ENCODE peak calls at places on chromosomes 2 and 18, in five cellular contexts. E is upper lobe of right lung, P is left ventricle myocardium inferior, Q is heart left ventricle, W is tibial artery. T is an unnamed sample.

GRCh38 chr2:168577885-168578284 is 121.8 kb downstream of the CERS6 start:
- DNase-seq in E (no peak), P (no peak), Q (no peak), W (no peak), T (no peak)

GRCh38 chr18:12657048-12657848 is 659 bp downstream of the SPIRE1 start:
- DNase-seq in E (peak; percentile 81), P (peak; percentile 58), Q (peak; percentile 68), W (peak; percentile 74), T (peak; percentile 35)

GRCh38 chr2:12376025-12376424 is 340.7 kb upstream of the TRIB2 start:
- DNase-seq in E (no peak), P (no peak), Q (no peak), W (no peak), T (no peak)

GRCh38 chr2:60989256-60989655 is 28.3 kb upstream of the PEX13 start:
- DNase-seq in E (no peak), P (no peak), Q (no peak), W (no peak), T (no peak)

GRCh38 chr2:212494413-212495020 is 44.1 kb downstream of the ERBB4 start:
- DNase-seq in E (no peak), P (no peak), Q (no peak), W (no peak), T (no peak)

GRCh38 chr2:221774136-221774535 is 202.0 kb upstream of the EPHA4 start:
- DNase-seq in E (no peak), P (no peak), Q (no peak), W (no peak), T (no peak)

GRCh38 chr2:28074127-28074526 is 183.6 kb downstream of the BABAM2 start:
- DNase-seq in E (no peak), P (no peak), Q (no peak), W (no peak), T (no peak)

GRCh38 chr2:18243831-18244230 is 316.6 kb downstream of the RDH14 start:
- DNase-seq in E (no peak), P (no peak), Q (no peak), W (no peak), T (no peak)

GRCh38 chr2:10863837-10864236 is 47.9 kb upstream of the KCNF1 start:
- DNase-seq in E (no peak), P (no peak), Q (no peak), W (no peak), T (peak; percentile 43)

GRCh38 chr2:150303281-150303680 is 184.2 kb downstream of the RND3 start:
- DNase-seq in E (no peak), P (no peak), Q (no peak), W (no peak), T (no peak)

GRCh38 chr2:237932731-237933131 is 34.1 kb upstream of the UBE2F start:
- DNase-seq in E (no peak), P (no peak), Q (no peak), W (peak; percentile 61), T (no peak)

GRCh38 chr18:27899893-27900292 is 277.0 kb downstream of the CDH2 start:
- DNase-seq in E (no peak), P (no peak), Q (no peak), W (no peak), T (no peak)

GRCh38 chr2:128422571-128422970 is 103.9 kb upstream of the HS6ST1 start:
- DNase-seq in E (peak; percentile 35), P (no peak), Q (no peak), W (peak; percentile 80), T (peak; percentile 5)

GRCh38 chr2:136056077-136056688 is 61.8 kb downstream of the CXCR4 start:
- DNase-seq in E (no peak), P (no peak), Q (no peak), W (no peak), T (no peak)

GRCh38 chr2:79453918-79454317 is 58.9 kb upstream of the CTNNA2 start:
- DNase-seq in E (no peak), P (no peak), Q (no peak), W (no peak), T (no peak)

GRCh38 chr18:73201940-73202339 is 334.2 kb upstream of the NETO1 start:
- DNase-seq in E (no peak), P (no peak), Q (no peak), W (no peak), T (no peak)

GRCh38 chr2:85134255-85135065 is 1.3 kb downstream of the TCF7L1 start:
- DNase-seq in E (peak; percentile 79), P (peak; percentile 50), Q (peak; percentile 52), W (peak; percentile 78), T (peak; percentile 42)

GRCh38 chr2:121017411-121017810 is 267.6 kb downstream of the TFCP2L1 start:
- DNase-seq in E (no peak), P (no peak), Q (no peak), W (no peak), T (no peak)

GRCh38 chr2:229340086-229340760 is 69.1 kb upstream of the PID1 start:
- DNase-seq in E (no peak), P (no peak), Q (no peak), W (no peak), T (peak; percentile 35)

DNA sequence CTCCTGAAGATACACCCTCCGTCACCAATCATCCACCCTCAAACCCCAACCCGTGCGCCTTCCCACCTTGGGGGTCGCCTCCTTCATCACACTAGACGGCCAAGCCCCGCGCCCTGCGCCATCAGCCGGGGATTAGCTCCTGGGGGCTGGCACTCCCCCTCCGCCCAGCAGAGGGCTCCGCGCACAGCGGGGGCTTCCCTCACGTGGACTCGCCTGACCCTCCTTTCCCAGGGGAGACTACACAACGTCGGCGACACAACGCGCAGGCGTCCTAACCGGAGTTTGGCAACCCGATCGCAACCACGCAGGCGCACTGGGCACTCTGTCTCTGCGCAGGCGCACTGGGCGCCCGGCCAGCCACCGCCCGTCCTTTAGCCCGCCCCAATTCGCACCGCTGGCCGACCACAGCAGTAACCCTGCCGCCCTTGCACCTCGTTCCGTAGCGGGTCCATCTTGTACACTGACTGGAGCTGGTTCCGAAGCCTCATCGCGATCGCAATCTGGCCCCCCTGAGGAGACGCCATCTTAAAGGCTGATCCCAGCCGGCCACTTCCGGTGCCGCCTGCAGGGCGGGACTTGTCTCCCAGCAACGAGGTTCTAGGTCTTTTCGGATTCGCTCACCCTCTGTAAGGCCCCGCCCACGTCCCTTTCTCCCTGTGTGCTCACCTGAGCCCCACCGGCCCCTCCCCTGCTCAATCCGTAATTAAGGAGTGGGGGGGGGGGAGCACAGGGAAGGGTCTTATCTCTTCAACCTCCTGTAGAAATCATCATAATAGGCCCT is at the start of gene PCGF1:
- DNase-seq in E (peak; percentile 100), P (peak; percentile 100), Q (peak; percentile 100), W (peak; percentile 99), T (peak; percentile 100)
- H3K27me3 ChIP-seq in E (peaks cover 20% of the 10 kb centered on the region), P (peaks cover 83% of the 10 kb centered on the region), Q (peaks cover 11% of the 10 kb centered on the region), W (no peaks in the 10 kb centered on the region), T (peaks cover 9% of the 10 kb centered on the region)

GRCh38 chr2:45167885-45168284 is 158.6 kb upstream of the SIX2 start:
- DNase-seq in E (no peak), P (no peak), Q (no peak), W (no peak), T (no peak)
- H3K27me3 ChIP-seq in E (peaks cover 93% of the 10 kb centered on the region), P (peaks cover 100% of the 10 kb centered on the region), Q (peaks cover 51% of the 10 kb centered on the region), W (no peaks in the 10 kb centered on the region), T (no peaks in the 10 kb centered on the region)

DNA sequence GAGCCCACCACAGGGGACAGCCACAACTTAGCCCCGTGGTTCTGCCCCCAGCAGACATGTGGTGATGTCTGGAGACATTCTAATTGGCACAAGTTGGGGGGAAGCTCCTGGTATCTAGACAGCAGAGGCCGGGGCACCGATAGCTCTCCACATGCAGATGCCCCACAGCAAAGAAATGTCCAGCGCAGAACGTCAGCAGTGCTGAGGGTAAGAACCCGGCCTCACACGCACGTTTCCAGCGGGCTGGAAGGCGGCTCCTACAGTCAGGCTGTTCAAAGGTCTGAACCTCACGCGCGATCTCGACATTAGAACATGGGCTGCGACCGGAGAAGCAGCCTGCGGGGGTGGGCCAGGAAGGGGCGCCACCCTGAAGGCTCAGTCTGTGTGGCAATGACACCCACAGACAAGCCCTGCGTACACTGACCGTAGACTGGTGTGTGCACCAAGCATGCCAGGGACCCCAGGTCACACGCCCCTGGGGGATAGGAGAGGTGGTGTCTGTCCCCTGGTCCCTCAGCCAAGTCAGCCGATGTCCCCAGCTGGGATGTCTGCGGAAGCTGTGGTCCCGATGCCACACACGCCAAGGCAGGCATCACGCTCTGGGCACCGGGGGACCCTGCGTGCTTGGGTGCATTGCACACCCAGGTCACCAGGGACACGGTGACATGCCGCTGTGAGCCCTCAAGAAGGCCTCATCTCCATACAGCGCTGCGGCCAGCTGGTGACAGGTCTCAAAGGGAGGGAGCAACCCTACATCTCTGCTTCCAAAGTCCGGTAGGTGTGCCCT is 66.3 kb downstream of the PARD6G start:
- DNase-seq in E (peak; percentile 54), P (no peak), Q (no peak), W (no peak), T (no peak)
- H3K27me3 ChIP-seq in E (no peaks in the 10 kb centered on the region), P (no peaks in the 10 kb centered on the region), Q (no peaks in the 10 kb centered on the region), W (no peaks in the 10 kb centered on the region), T (no peaks in the 10 kb centered on the region)

GRCh38 chr2:104870249-104870816 is 16.4 kb downstream of the POU3F3 start:
- DNase-seq in E (no peak), P (no peak), Q (no peak), W (no peak), T (no peak)

GRCh38 chr2:104872034-104872865 is 18.3 kb downstream of the POU3F3 start:
- DNase-seq in E (no peak), P (no peak), Q (no peak), W (no peak), T (no peak)

GRCh38 chr2:104873689-104874054 is 19.8 kb downstream of the POU3F3 start:
- DNase-seq in E (no peak), P (no peak), Q (no peak), W (no peak), T (no peak)

GRCh38 chr2:104872866-104873688 is 19.2 kb downstream of the POU3F3 start:
- DNase-seq in E (peak; percentile 80), P (peak; percentile 29), Q (peak; percentile 40), W (no peak), T (peak; percentile 70)

GRCh38 chr2:104871566-104872033 is 17.7 kb downstream of the POU3F3 start:
- DNase-seq in E (no peak), P (no peak), Q (no peak), W (no peak), T (no peak)
- H3K27me3 ChIP-seq in E (peaks cover 67% of the 10 kb centered on the region), P (peaks cover 99% of the 10 kb centered on the region), Q (peaks cover 39% of the 10 kb centered on the region), W (no peaks in the 10 kb centered on the region), T (no peaks in the 10 kb centered on the region)

T was measured in body of pancreas.